ENCODE peak calls at places on chromosomes 16 and 17, in five cellular contexts. V is tibial nerve, M is transverse colon, B is stomach, O is A549. R is an unnamed sample.
A peak's percentile ranks its signal among the peaks of the same experiment; 100 is the strongest.

GRCh38 chr17:50290074-50290702 is 15.9 kb downstream of the TMEM92 start:
- DNase-seq in V (peak; percentile 84), M (peak; percentile 64), B (peak; percentile 77), O (peak; percentile 87), R (peak; percentile 62)

GRCh38 chr17:36133629-36134259 is 30.1 kb downstream of the CCL4 start:
- DNase-seq in V (peak; percentile 56), M (peak; percentile 34), B (no peak), O (peak; percentile 12), R (no peak)

GRCh38 chr17:29007456-29008455 is 1.9 kb upstream of the SEZ6 start:
- DNase-seq in V (no peak), M (no peak), B (no peak), O (peak; percentile 78), R (no peak)

GRCh38 chr17:48127371-48128051 is 19.9 kb downstream of the SNX11 start:
- DNase-seq in V (no peak), M (no peak), B (no peak), O (peak; percentile 61), R (no peak)

GRCh38 chr17:77119668-77120301 is 21.0 kb upstream of the SEC14L1 start:
- DNase-seq in V (no peak), M (no peak), B (no peak), O (no peak), R (no peak)

GRCh38 chr17:33291248-33292183 is 1.6 kb downstream of the ASIC2 start:
- DNase-seq in V (no peak), M (peak; percentile 16), B (no peak), O (peak; percentile 66), R (no peak)

GRCh38 chr16:84689126-84689525 is 10.7 kb upstream of the USP10 start:
- DNase-seq in V (no peak), M (no peak), B (no peak), O (no peak), R (no peak)

GRCh38 chr17:9725575-9725974 is 65.8 kb downstream of the DHRS7C start:
- DNase-seq in V (no peak), M (no peak), B (no peak), O (peak; percentile 19), R (no peak)

GRCh38 chr16:17225551-17225950 is 245.2 kb downstream of the XYLT1 start:
- DNase-seq in V (no peak), M (no peak), B (no peak), O (no peak), R (no peak)

DNA sequence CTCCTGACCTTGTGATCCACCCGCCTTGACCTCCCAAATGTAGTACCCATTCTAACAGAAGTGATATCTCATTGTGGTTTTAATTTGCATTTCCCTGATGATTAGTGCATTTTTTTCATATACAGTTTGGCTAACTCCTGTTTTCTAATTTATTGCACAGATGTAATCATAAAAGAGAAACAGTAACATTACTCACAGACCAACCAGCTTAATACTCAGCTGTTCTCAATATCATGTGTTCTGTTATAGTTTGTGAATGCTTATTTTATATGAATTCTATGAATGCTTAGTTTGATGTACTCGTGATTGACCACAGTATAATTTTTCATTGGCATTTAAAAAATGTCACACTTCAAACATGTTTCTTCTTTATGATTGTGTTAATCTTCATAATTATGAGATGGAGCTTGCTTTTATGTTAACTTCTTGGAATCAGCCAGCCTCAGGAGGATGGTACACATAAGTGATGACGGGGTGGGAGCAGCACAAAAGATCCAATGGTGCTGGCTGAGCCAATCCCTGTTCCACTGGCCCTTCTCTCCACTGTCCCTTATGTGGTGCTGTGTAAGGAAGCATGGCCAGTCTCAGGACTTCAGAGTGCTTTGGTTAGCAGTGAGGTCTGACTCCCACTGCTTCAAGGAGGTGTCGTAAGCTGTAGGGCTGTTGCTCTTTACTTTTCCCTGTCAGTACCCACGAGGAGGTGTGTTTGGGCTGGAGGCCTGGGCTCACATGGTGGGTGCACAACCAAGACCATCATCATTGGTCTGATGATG is 191.0 kb downstream of the SPECC1 start:
- DNase-seq in V (no peak), M (no peak), B (no peak), O (no peak), R (no peak)
- TF ChIP-seq POLR2A in V (no peak), M (no peak), B (no peak), O (no peak), R (no peak)

GRCh38 chr16:81699596-81699995 is 79.5 kb upstream of the PLCG2 start:
- DNase-seq in V (no peak), M (no peak), B (no peak), O (no peak), R (no peak)

GRCh38 chr16:81697321-81697885 is 81.7 kb upstream of the PLCG2 start:
- DNase-seq in V (no peak), M (peak; percentile 68), B (peak; percentile 65), O (peak; percentile 76), R (no peak)

GRCh38 chr16:81696136-81696958 is 82.7 kb upstream of the PLCG2 start:
- DNase-seq in V (no peak), M (no peak), B (no peak), O (no peak), R (no peak)

GRCh38 chr16:81696959-81697293 is 82.2 kb upstream of the PLCG2 start:
- DNase-seq in V (no peak), M (no peak), B (no peak), O (no peak), R (no peak)

GRCh38 chr16:81697886-81698635 is 81.0 kb upstream of the PLCG2 start:
- DNase-seq in V (no peak), M (no peak), B (no peak), O (no peak), R (no peak)
- TF ChIP-seq EP300 in V (peak; percentile 34), M (no peak), B (no peak), O (no peak), R (no peak)

GRCh38 chr16:4607841-4608703 is 6.6 kb downstream of the UBALD1 start:
- DNase-seq in V (no peak), M (no peak), B (no peak), O (no peak), R (no peak)
- H3K9me3 ChIP-seq in V (no peaks in the 10 kb centered on the region), M (no peaks in the 10 kb centered on the region), B (no peaks in the 10 kb centered on the region), O (no peaks in the 10 kb centered on the region), R (no peaks in the 10 kb centered on the region)

DNA sequence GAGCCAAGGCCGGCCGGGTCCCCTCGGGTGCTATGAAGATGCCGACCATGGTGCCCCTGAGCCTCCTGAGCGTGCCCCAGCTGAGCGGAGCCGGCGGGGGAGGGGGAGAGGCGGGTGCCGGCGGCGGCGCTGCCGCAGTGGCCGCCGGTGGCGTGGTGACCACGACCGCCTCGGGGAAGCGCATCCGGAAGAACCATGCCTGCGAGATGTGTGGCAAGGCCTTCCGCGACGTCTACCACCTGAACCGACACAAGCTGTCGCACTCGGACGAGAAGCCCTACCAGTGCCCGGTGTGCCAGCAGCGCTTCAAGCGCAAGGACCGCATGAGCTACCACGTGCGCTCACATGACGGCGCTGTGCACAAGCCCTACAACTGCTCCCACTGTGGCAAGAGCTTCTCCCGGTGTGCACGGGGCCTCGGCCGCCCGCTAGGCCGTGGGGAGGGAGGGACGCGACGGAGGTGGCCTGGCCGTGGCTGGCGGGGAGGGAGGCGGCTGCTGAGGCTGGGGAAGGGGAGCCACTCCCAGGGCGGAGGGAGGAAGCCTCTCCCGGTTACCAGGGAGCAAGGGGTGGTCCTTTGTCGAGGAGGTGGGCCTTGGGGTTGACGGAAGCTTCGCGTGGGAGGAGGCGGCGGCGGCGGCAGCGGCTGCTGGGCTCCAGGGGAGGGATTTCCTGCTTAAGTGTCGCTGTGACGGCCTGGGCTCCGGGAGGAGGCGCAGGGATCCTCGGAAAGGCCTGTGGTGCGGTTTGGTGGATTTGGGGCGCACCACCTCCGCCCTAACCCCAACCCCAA is 1.3 kb downstream of the MAZ start:
- DNase-seq in V (peak; percentile 82), M (peak; percentile 93), B (peak; percentile 89), O (peak; percentile 95), R (peak; percentile 87)
- TF ChIP-seq POLR2A in V (peak; percentile 68), M (peak; percentile 87), B (no peak), O (peak; percentile 45), R (no peak)

DNA sequence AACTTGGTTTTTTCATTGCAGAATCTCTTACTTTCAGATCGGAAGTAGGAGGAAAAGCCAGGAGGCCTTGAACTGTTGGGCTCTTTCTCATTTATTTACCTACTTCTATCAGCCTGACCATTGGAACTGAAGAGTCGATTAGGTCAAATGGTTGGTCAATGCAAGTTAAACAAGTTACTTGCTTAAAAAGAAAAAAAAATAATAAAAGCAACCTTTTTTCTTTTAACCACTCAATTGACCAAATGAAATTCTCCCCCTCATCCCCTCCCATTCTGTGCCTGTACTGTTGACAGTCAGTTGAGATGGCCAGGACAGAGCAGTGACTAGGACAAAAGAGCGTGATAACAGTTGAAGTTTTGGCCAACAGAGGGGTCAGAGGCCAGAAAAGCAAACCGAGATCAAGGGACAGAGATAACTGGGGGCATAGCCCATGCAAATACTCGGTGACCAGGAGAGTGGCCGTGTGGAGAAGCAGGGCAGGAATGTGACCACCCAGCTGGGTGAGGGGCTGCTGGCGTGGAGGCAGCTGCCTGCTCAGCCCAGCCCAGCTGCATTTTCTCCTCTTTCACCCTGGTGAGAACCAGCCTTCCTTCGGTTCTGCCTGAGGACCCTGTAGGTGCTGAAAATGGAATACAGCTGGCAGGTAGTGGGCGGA is 72.2 kb downstream of the HS3ST3B1 start:
- DNase-seq in V (no peak), M (no peak), B (no peak), O (no peak), R (no peak)
- TF ChIP-seq EP300 in V (no peak), M (no peak), B (no peak), O (no peak), R (no peak)

GRCh38 chr16:35195864-35196216 is 1736.4 kb downstream of the TP53TG3F start:
- DNase-seq in V (no peak), M (no peak), B (no peak), O (no peak), R (no peak)
- H3K9me3 ChIP-seq in V (no peaks in the 10 kb centered on the region), M (no peaks in the 10 kb centered on the region), B (peaks cover 60% of the 10 kb centered on the region), O (no peaks in the 10 kb centered on the region), R (no peaks in the 10 kb centered on the region)

DNA sequence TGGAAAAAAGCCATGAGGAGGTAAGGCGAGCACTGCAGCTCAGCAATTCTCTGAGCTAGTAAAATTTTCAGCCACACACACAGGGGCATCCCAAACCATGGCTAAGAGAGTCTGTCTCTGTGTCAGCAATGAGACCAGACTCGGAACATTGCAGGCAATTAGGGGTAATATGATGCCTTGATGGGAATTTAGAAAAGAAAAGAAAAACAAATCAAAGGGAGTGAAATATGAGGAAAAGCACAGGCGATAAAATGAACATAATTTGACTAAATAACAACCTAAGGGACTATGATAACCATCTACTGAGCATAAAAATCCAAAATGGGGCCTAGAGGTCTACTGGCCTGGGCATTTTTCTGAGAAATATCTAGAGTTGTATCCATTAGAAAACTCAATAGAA is 546.0 kb upstream of the PSMD7 start:
- DNase-seq in V (no peak), M (no peak), B (no peak), O (no peak), R (no peak)
- TF ChIP-seq POLR2A in V (no peak), M (no peak), B (no peak), O (no peak), R (no peak)

DNA sequence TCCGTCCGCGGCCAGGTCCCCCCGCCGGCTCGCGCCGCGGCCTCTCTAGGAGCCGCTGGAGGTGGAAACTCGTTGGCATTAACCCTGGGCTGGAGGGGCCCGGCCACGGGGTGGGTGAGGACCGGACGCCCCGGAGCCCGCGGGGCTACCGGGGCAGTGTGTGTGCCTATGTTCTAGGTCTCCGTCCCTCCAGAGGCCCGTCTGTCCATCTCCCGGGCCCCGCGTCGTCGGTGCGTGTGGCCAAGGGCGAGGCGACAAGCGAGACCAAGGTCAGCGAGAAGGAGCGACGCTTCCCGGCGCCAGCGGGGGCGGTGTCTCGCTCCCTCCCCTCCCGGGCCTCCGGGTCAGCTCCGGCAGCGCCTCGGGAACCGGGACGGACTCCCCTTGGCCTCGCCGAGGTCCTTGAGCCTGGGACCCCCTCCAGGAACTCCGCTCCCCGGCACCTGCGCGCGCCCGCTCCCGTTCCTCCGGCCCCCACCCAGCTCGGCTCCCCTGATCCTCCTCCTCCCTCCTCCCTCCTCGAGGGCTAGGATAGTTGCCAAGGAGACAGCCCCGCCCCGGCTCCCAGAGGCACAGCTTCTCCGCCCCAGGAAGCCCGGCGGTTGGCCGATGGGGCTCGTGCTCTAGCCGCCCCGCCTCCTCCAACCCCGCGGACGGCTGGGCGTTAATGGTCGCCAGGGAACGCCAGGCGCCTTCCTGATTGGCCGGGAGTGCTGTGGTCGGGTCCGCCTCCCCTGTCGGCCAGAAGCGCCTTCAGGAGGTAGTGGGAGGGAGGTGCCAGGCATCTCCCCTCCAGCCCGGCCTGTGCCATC is 663 bp upstream of the ZNF768 start:
- DNase-seq in V (peak; percentile 98), M (peak; percentile 99), B (peak; percentile 99), O (peak; percentile 97), R (peak; percentile 99)
- TF ChIP-seq EP300 in V (peak; percentile 89), M (no peak), B (no peak), O (no peak), R (no peak)

R was measured in ovary.